ENCODE peak calls at places on chromosomes 4 and X, in six cellular contexts. R, Q, Y, M, K and P are unnamed samples.

GRCh38 chrX:53018627-53019026 is 30.0 kb upstream of the GPR173 start:
- DNase-seq in Y (no peak), Q (no peak), K (no peak), M (no peak), R (no peak), P (peak; percentile 4)

GRCh38 chr4:120692964-120693363 is 229.6 kb downstream of the PRDM5 start:
- DNase-seq in Q (no peak), K (no peak), R (no peak), M (peak; percentile 92), Y (no peak), P (no peak)

GRCh38 chr4:147461161-147461560 is 19.7 kb upstream of the EDNRA start:
- DNase-seq in Q (no peak), Y (no peak), M (no peak), K (no peak), R (no peak), P (no peak)

GRCh38 chr4:177489847-177490246 is 47.6 kb upstream of the AGA start:
- DNase-seq in Y (no peak), R (no peak), M (no peak), K (no peak), Q (no peak), P (no peak)

GRCh38 chr4:158046345-158046744 is 126.5 kb downstream of the GASK1B start:
- DNase-seq in Y (no peak), R (no peak), K (no peak), Q (no peak), M (no peak), P (no peak)

GRCh38 chr4:175443547-175443946 is 368.5 kb downstream of the GPM6A start:
- DNase-seq in Q (no peak), M (peak; percentile 8), R (no peak), Y (no peak), K (no peak), P (no peak)

GRCh38 chr4:179112441-179113170 is 1670.4 kb upstream of the AGA start:
- DNase-seq in Q (no peak), K (no peak), M (peak; percentile 40), R (no peak), Y (no peak), P (no peak)

GRCh38 chr4:94545296-94545695 is 93.6 kb downstream of the PDLIM5 start:
- DNase-seq in Q (no peak), K (no peak), M (no peak), Y (no peak), R (no peak), P (no peak)

GRCh38 chr4:147407261-147408045 is 73.4 kb upstream of the EDNRA start:
- DNase-seq in M (no peak), Q (no peak), Y (no peak), K (no peak), R (no peak), P (no peak)

GRCh38 chr4:10296730-10297129 is 160.5 kb downstream of the ZNF518B start:
- DNase-seq in Q (no peak), R (no peak), M (no peak), K (no peak), Y (no peak), P (no peak)

GRCh38 chrX:119272882-119273806 is 37.1 kb downstream of the PGRMC1 start:
- DNase-seq in K (peak; percentile 27), M (no peak), Y (peak; percentile 70), Q (peak; percentile 67), R (no peak), P (no peak)
- TF ChIP-seq CTCF in K (no peak), M (no peak), Y (no peak), Q (no peak), R (no peak), P (no peak)

GRCh38 chrX:30144971-30145731 is 70.2 kb upstream of the MAGEB2 start:
- DNase-seq in K (no peak), R (no peak), M (no peak), Q (no peak), Y (no peak), P (no peak)

GRCh38 chrX:30144221-30144620 is 71.1 kb upstream of the MAGEB2 start:
- DNase-seq in K (no peak), Q (no peak), R (no peak), Y (no peak), M (no peak), P (no peak)

GRCh38 chrX:30141966-30142365 is 73.4 kb upstream of the MAGEB2 start:
- DNase-seq in Q (no peak), M (peak; percentile 63), R (no peak), Y (no peak), K (no peak), P (no peak)
- TF ChIP-seq CTCF in Q (no peak), M (peak; percentile 34), R (no peak), Y (no peak), K (no peak), P (peak; percentile 73)

DNA sequence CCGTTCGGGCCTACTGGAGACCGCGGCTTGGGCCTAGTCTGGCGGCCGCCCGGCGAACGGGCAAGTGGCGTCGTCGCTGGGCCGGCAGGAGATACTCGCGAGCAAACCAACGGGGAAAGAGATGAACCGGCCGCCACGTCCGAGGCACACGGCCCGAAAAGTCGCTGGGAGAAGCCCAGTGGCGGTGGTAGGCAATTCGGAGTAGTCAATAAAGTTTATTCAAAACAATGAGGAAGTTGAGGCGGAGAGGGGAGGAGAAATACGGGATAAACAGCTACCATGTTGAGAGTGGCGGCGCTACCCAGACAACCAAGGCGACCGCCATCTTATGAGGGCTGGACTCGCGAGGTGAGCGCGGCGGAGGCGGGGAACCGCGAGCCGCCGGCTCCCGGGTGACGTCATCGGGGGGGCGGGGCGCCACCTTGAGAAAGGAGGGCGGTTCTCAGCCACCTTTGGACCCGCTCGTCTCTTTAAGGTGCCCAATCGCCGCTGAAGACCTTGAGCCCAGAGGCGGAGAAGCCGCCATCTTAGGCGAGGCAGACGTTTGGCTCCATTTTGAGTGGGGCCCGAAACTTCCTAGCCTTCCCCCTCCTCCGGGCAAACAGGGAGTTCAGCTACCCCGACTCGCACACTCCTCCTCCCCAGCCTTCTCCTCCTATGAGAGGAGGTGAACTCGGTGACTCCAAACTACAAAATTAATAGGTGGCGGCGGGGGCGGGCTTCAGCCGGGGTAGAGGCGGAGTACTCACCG is at the start of gene PHF8:
- DNase-seq in R (peak; percentile 95), Y (peak; percentile 97), Q (peak; percentile 98), K (peak; percentile 87), M (peak; percentile 94), P (peak; percentile 94)
- TF ChIP-seq CTCF in R (no peak), Y (no peak), Q (no peak), K (no peak), M (no peak), P (peak; percentile 31)

DNA sequence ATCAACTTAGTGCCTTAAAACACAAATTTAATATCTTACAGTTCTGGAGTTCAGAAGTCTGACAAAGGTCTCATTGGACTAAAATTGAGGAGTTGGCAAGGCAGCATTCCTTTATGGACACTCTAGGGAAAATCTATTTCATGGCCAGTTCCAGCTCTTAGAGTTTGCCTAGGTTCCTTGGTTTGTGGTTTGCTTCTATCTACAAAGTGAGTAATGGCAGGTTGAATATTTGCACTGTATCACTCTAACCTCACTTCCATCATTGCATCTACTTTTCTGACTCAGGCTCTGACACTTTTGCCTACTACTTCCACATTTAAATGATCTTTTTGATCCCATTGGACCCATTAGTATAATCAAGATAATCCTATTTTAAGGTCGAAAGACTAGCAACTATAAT is 64.7 kb upstream of the PCDH10 start:
- DNase-seq in R (no peak), Y (no peak), M (no peak), Q (no peak), K (no peak), P (no peak)
- TF ChIP-seq CTCF in R (no peak), Y (no peak), M (no peak), Q (no peak), K (no peak), P (no peak)

DNA sequence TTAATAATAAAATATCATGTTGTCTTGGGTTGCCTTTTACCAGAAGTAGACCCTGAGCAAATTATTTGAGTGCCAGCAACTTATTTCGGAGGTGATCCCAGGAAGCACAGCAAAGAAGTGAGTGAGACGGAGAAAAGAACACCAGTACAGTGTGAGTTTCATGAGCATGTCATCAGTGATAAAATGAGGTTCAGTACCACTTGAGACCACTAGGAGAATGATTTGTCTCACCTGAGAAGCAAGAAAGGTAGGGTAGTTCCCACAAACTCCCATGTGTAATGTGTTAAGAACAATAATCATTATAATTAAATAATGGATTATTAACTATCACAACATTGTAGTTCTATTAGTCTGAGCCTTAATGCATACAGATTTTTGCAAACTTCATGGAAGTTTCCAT is 112.8 kb upstream of the DMD start:
- DNase-seq in Q (no peak), M (peak; percentile 16), K (no peak), R (no peak), Y (no peak), P (no peak)
- TF ChIP-seq CTCF in Q (no peak), M (no peak), K (no peak), R (no peak), Y (no peak), P (peak; percentile 63)

GRCh38 chrX:109632906-109633504 is 8.0 kb upstream of the KCNE5 start:
- DNase-seq in K (no peak), R (no peak), Y (no peak), Q (no peak), M (peak; percentile 45), P (no peak)
- TF ChIP-seq CTCF in K (no peak), R (peak; percentile 3), Y (no peak), Q (no peak), M (peak; percentile 32), P (peak; percentile 89)

DNA sequence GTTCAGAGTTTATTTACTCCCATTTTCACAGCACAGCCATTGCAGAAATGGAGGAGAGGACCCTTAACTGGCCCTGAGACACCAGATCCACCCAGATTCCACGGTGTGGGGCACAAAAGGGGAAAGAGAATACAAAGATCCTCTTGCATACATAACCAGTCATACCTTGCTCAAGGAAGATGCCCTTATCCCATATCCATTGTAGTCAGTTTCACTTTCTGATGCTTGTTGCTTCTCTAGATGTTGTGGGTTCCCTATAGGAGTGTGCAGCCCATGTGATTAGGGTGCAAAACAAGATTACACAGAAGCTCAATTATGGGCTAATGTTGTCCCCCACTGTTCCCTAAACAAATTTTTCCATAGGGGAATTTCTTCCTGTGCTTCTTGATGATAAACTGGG is 1309.0 kb upstream of the PABPC4L start:
- DNase-seq in Y (no peak), M (no peak), K (no peak), R (no peak), Q (no peak), P (no peak)
- TF ChIP-seq CTCF in Y (no peak), M (no peak), K (no peak), R (no peak), Q (no peak), P (no peak)

GRCh38 chrX:45842916-45843315 is 642.2 kb upstream of the DIPK2B start:
- DNase-seq in M (no peak), R (no peak), Y (no peak), K (no peak), Q (no peak), P (no peak)

GRCh38 chrX:45846328-45846727 is 645.7 kb upstream of the DIPK2B start:
- DNase-seq in Y (no peak), R (no peak), M (no peak), K (no peak), Q (no peak), P (no peak)

GRCh38 chrX:45842207-45842900 is 641.7 kb upstream of the DIPK2B start:
- DNase-seq in M (no peak), Q (no peak), Y (no peak), K (no peak), R (no peak), P (no peak)

GRCh38 chrX:45845142-45845541 is 644.5 kb upstream of the DIPK2B start:
- DNase-seq in Y (no peak), Q (no peak), K (no peak), R (no peak), M (no peak), P (no peak)

DNA sequence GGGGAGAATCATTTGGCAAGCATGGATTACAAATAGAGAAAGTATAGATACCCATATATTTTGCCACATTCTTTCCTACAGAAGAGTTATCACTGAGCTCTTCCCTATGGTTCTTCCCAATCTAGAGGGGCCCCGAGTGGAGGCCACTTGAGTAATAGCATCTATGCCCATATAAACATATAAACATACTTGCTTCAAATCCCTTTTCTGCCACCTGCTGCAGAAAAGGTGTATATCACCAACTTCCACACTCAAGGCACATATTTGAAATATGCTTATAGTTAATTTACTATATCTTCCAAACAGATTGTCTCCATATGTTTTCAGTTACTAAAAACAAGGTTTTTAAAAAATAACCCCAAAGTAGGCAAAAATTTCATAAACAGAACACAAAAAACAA is 642.8 kb upstream of the DIPK2B start:
- DNase-seq in M (peak; percentile 46), Y (no peak), Q (no peak), K (no peak), R (no peak), P (no peak)
- TF ChIP-seq CTCF in M (peak; percentile 23), Y (no peak), Q (peak; percentile 9), K (no peak), R (peak; percentile 5), P (peak; percentile 23)